ENCODE peak calls at places on chromosomes 5 and 9, in five cellular contexts. One of them, this sample, is unnamed.

GRCh38 chr5:4571248-4571950 is 568.7 kb upstream of the ADAMTS16 start:
- DNase-seq in GM12878: no peak
- DNase-seq in HepG2: no peak
- DNase-seq in K562: no peak
- DNase-seq in H1: peak
- DNase-seq in this sample: no peak

GRCh38 chr9:87497604-87498045 is at the start of gene DAPK1:
- DNase-seq in GM12878: no peak
- DNase-seq in HepG2: peak
- DNase-seq in K562: peak
- DNase-seq in H1: no peak
- DNase-seq in this sample: peak

GRCh38 chr5:170266570-170267379 is 30.8 kb downstream of the LCP2 start:
- DNase-seq in GM12878: no peak
- DNase-seq in HepG2: no peak
- DNase-seq in K562: no peak
- DNase-seq in H1: no peak
- DNase-seq in this sample: no peak

GRCh38 chr5:75044406-75044805 is 8.0 kb downstream of the GCNT4 start:
- DNase-seq in GM12878: peak
- DNase-seq in HepG2: no peak
- DNase-seq in K562: no peak
- DNase-seq in H1: no peak
- DNase-seq in this sample: peak

GRCh38 chr9:121735065-121735791 is 83.8 kb downstream of the DAB2IP start:
- DNase-seq in GM12878: no peak
- DNase-seq in HepG2: peak
- DNase-seq in K562: peak
- DNase-seq in H1: peak
- DNase-seq in this sample: no peak

GRCh38 chr9:122252796-122253195 is 11.8 kb downstream of the RBM18 start:
- DNase-seq in GM12878: no peak
- DNase-seq in HepG2: no peak
- DNase-seq in K562: no peak
- DNase-seq in H1: no peak
- DNase-seq in this sample: no peak

GRCh38 chr5:176541338-176542134 is 4.3 kb upstream of the RNF44 start:
- DNase-seq in GM12878: no peak
- DNase-seq in HepG2: peak
- DNase-seq in K562: peak
- DNase-seq in H1: no peak
- DNase-seq in this sample: no peak

GRCh38 chr5:167030500-167031120 is 1260.8 kb upstream of the WWC1 start:
- DNase-seq in GM12878: no peak
- DNase-seq in HepG2: no peak
- DNase-seq in K562: no peak
- DNase-seq in H1: peak
- DNase-seq in this sample: no peak

GRCh38 chr9:127194881-127195713 is 69.5 kb upstream of the GARNL3 start:
- DNase-seq in GM12878: no peak
- DNase-seq in HepG2: peak
- DNase-seq in K562: no peak
- DNase-seq in H1: no peak
- DNase-seq in this sample: peak

GRCh38 chr5:27341342-27341741 is 303.0 kb upstream of the CDH9 start:
- DNase-seq in GM12878: no peak
- DNase-seq in HepG2: no peak
- DNase-seq in K562: no peak
- DNase-seq in H1: no peak
- DNase-seq in this sample: no peak

GRCh38 chr5:129767927-129768380 is 20.1 kb downstream of the MINAR2 start:
- DNase-seq in GM12878: peak
- DNase-seq in HepG2: peak
- DNase-seq in K562: peak
- DNase-seq in H1: peak
- DNase-seq in this sample: peak

GRCh38 chr5:72850113-72850512 is 33.7 kb downstream of the TNPO1 start:
- DNase-seq in GM12878: no peak
- DNase-seq in HepG2: no peak
- DNase-seq in K562: no peak
- DNase-seq in H1: no peak
- DNase-seq in this sample: no peak

GRCh38 chr5:72847989-72848473 is 31.6 kb downstream of the TNPO1 start:
- DNase-seq in GM12878: peak
- DNase-seq in HepG2: peak
- DNase-seq in K562: peak
- DNase-seq in H1: peak
- DNase-seq in this sample: peak

GRCh38 chr5:72849546-72849945 is 33.1 kb downstream of the TNPO1 start:
- DNase-seq in GM12878: no peak
- DNase-seq in HepG2: no peak
- DNase-seq in K562: no peak
- DNase-seq in H1: no peak
- DNase-seq in this sample: no peak

GRCh38 chr5:72847439-72847838 is 31.0 kb downstream of the TNPO1 start:
- DNase-seq in GM12878: no peak
- DNase-seq in HepG2: no peak
- DNase-seq in K562: no peak
- DNase-seq in H1: no peak
- DNase-seq in this sample: no peak

DNA sequence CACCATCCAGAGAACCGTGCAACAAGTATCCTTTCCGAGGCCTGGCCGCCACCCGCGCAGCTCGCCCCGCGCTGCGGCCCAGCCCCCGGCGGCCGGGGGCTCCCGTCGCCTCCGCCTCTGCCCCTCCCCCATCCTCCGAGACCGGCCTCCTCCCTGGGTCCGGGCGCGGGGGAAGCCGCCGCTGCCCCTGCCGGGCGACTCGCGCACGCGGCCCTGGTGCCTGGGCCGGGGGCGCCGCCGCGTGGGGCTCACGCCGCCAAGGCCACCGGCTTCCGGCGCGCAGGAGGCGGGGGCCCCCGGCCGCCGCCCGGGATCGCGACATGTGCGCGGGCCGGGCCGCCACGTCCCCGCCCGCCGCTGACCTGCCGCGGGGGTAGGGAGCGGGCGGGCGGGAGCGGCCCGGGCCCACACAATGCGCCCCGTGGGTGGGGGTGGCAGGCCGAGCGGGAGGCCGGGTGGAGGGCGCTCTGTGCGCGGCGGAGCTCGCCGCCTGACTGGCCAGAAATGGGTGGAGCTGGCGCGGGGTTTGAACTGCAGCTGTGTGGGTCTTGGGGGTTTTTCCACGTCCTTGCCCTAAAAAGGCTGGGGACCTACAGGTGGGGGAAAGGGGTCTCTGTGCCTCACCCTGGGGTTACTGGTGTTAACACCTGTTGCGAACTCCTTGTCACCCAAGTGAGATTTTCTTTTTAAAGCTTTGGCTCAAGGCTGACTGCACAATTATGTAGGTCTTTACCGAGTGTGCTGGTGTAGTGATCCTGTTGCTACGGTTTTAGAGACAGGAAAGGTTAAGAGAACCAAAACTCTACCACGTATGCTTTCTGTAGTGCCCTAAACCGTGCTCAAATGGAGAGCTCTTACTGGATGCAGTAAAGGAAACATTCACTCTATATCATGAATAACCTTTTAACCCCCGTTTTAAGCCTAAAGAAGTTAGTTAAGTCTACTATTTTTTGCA is 32.3 kb downstream of the TNPO1 start:
- DNase-seq in GM12878: peak
- DNase-seq in HepG2: peak
- DNase-seq in K562: peak
- DNase-seq in H1: no peak
- DNase-seq in this sample: no peak
- TF ChIP-seq JUND in GM12878: no peak
- TF ChIP-seq JUND in HepG2: no peak
- TF ChIP-seq JUND in K562: no peak
- TF ChIP-seq JUND in H1: no peak
- TF ChIP-seq JUND in this sample: no peak

GRCh38 chr5:140044041-140044440 is 942 bp upstream of the NRG2 start:
- DNase-seq in GM12878: no peak
- DNase-seq in HepG2: no peak
- DNase-seq in K562: no peak
- DNase-seq in H1: no peak
- DNase-seq in this sample: no peak

GRCh38 chr5:140041492-140042421 is 1.3 kb downstream of the NRG2 start:
- DNase-seq in GM12878: peak
- DNase-seq in HepG2: no peak
- DNase-seq in K562: no peak
- DNase-seq in H1: no peak
- DNase-seq in this sample: no peak

GRCh38 chr5:140041099-140041491 is 2.0 kb downstream of the NRG2 start:
- DNase-seq in GM12878: no peak
- DNase-seq in HepG2: no peak
- DNase-seq in K562: no peak
- DNase-seq in H1: no peak
- DNase-seq in this sample: no peak

GRCh38 chr5:140043508-140043872 is 391 bp upstream of the NRG2 start:
- DNase-seq in GM12878: no peak
- DNase-seq in HepG2: no peak
- DNase-seq in K562: peak
- DNase-seq in H1: peak
- DNase-seq in this sample: no peak

DNA sequence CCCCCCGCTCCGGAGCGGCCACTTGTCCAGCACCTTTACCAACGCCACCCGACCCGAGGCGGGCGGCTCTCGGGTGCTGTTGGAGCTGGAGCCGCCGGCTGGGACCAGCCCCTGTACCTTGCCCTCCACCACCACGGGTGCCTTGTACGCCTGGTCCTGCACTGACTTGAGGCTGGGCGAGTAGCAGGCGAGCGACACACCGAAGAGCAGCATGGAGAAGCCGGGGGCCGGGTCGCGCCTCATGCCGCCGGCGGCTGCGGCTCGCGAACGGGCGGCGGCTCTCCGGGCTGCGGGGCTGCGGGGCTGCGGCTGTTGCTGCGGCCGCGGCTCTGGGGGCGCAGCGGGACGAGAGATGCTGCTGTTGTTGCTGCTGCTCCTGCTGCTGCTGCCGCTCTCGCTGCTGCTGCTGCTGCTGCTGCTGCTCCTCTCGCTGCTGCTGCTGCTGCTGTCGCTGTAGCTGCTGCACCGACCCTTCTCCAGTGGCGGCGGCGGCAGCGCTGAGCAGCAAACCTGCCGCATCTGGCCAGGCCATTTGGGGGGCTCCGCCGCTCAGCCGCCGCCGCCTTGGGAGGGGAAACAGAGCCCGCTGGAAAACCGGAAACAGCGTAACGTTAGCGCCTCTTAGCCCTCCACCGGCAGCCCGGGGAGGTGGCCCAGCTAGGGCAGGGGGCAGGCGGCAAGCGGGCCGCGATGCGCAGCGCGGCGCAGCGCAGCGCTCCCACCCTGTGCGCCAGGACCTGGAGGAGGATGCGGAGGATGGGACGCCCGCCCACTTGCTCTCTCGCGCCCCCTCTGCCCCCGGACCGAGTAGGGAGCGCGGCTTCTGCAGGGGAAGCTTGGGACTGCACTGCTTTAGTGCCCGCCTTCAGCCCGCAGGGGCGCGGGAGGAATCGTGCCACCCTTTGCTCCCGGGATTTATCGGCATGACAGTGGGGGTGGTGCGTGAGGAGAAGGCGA is at the start of gene NRG2:
- DNase-seq in GM12878: no peak
- DNase-seq in HepG2: peak
- DNase-seq in K562: peak
- DNase-seq in H1: peak
- DNase-seq in this sample: peak
- TF ChIP-seq EZH2 in GM12878: no peak
- TF ChIP-seq EZH2 in HepG2: no peak
- TF ChIP-seq EZH2 in K562: no peak
- TF ChIP-seq EZH2 in H1: peak
- TF ChIP-seq EZH2 in this sample: no peak

GRCh38 chr5:32232441-32233219 is 58.5 kb upstream of the GOLPH3 start:
- DNase-seq in GM12878: peak
- DNase-seq in HepG2: peak
- DNase-seq in K562: peak
- DNase-seq in H1: peak
- DNase-seq in this sample: peak

GRCh38 chr5:32231241-32231640 is 57.1 kb upstream of the GOLPH3 start:
- DNase-seq in GM12878: no peak
- DNase-seq in HepG2: no peak
- DNase-seq in K562: no peak
- DNase-seq in H1: no peak
- DNase-seq in this sample: no peak

GRCh38 chr5:32230356-32231099 is 56.4 kb upstream of the GOLPH3 start:
- DNase-seq in GM12878: no peak
- DNase-seq in HepG2: no peak
- DNase-seq in K562: no peak
- DNase-seq in H1: no peak
- DNase-seq in this sample: no peak

GRCh38 chr5:32233220-32233695 is 59.1 kb upstream of the GOLPH3 start:
- DNase-seq in GM12878: no peak
- DNase-seq in HepG2: no peak
- DNase-seq in K562: no peak
- DNase-seq in H1: no peak
- DNase-seq in this sample: no peak

DNA sequence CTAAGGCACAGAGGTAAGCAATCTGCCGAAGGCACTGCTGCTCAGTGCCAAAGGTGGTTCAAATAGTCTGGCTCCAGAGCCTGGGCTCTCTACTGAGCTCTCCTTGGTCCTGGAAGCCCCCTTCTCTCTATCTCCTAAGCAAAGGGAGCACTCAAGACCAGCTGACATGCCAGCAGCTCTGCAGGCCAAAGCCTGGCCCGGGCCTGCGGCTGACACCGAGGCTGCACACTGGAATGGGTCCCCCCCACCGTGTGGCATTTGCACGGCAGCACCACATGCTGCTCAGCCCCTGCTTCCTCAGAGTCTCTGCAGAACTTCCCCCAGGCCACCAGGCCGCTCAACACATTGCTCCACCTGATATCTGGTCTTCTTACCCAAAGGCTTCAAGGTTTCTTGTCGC is 57.8 kb upstream of the GOLPH3 start:
- DNase-seq in GM12878: no peak
- DNase-seq in HepG2: no peak
- DNase-seq in K562: no peak
- DNase-seq in H1: no peak
- DNase-seq in this sample: no peak
- TF ChIP-seq SIN3A in GM12878: no peak
- TF ChIP-seq SIN3A in HepG2: no peak
- TF ChIP-seq SIN3A in K562: no peak
- TF ChIP-seq SIN3A in H1: no peak
- TF ChIP-seq SIN3A in this sample: no peak

DNA sequence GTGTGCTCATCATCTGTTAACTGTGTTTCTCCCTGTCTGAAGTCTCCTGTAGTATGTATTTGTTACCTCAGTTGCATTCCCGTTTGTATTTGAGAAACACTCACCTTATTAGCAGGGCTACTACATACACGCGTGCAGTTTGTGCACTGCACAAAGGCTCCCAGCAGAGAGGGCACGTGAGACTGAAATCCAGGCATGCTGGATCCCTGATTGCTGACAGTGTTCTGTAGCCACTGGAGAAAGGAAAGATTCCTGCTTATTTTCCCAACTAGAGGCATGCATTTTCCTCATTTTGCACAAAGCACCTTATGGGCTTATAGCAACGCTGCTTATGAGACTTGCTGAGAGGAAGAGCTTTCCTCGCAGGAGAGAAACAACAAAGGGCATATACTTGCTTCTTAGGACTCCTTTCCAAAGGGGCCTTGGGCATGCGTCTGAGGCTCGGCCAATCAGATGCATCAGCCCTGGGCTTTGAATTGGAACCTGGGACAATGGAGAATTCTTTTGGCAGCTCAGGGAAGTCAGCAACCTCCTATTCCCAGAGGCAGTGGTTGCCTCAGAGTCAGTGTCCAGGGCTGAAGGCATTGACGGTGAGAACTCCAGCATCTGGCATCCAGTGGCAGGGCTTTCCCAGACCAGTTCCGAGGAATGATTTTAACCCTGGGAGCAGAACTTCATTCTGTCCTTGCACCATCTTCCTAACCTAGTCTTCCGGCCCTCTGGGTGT is 9.9 kb upstream of the MEGF10 start:
- DNase-seq in GM12878: no peak
- DNase-seq in HepG2: no peak
- DNase-seq in K562: no peak
- DNase-seq in H1: no peak
- DNase-seq in this sample: no peak
- TF ChIP-seq JUND in GM12878: no peak
- TF ChIP-seq JUND in HepG2: no peak
- TF ChIP-seq JUND in K562: no peak
- TF ChIP-seq JUND in H1: no peak
- TF ChIP-seq JUND in this sample: no peak

This sample was measured in HCT116.